ENCODE peak calls at places on chromosome 22, in six cellular contexts. S, T, I, M, J and R are unnamed samples. For H3K4me1, the result is how much of the 10 kb centered on the place peaks cover.

GRCh38 chr22:48784701-48785503 is 1042.8 kb downstream of the BRD1 start:
- DNase-seq in S (no peak), T (no peak), I (no peak), M (no peak), J (no peak), R (no peak)

GRCh38 chr22:28920757-28921584 is 37.6 kb downstream of the ZNRF3 start:
- DNase-seq in S (no peak), T (no peak), I (no peak), M (no peak), J (no peak), R (no peak)

GRCh38 chr22:44583854-44584253 is 85.8 kb upstream of the RTL6 start:
- DNase-seq in S (no peak), T (peak), I (peak), M (peak), J (peak), R (no peak)

GRCh38 chr22:20421507-20421874 is 16.1 kb downstream of the SCARF2 start:
- DNase-seq in S (no peak), T (no peak), I (no peak), M (peak), J (no peak), R (no peak)

GRCh38 chr22:23219787-23220484 is 39.6 kb downstream of the BCR start:
- DNase-seq in S (no peak), T (no peak), I (no peak), M (no peak), J (peak), R (no peak)

GRCh38 chr22:17143826-17144225 is 15.3 kb downstream of the HDHD5 start:
- DNase-seq in S (no peak), T (no peak), I (no peak), M (peak), J (peak), R (no peak)

GRCh38 chr22:39309881-39310714 is 9.3 kb downstream of the RPL3 start:
- DNase-seq in S (no peak), T (no peak), I (no peak), M (no peak), J (no peak), R (no peak)

GRCh38 chr22:33325232-33326004 is 267.2 kb upstream of the SYN3 start:
- DNase-seq in S (no peak), T (no peak), I (no peak), M (no peak), J (no peak), R (no peak)

GRCh38 chr22:25153961-25154685 is 45.5 kb upstream of the CRYBB3 start:
- DNase-seq in S (no peak), T (peak), I (peak), M (peak), J (no peak), R (peak)

GRCh38 chr22:27438271-27438980 is 363.1 kb downstream of the MN1 start:
- DNase-seq in S (no peak), T (peak), I (no peak), M (no peak), J (no peak), R (no peak)

GRCh38 chr22:25375683-25376082 is 156.2 kb downstream of the CRYBB2 start:
- DNase-seq in S (no peak), T (no peak), I (no peak), M (no peak), J (no peak), R (no peak)

GRCh38 chr22:17706451-17706900 is 67.8 kb downstream of the BID start:
- DNase-seq in S (no peak), T (no peak), I (no peak), M (no peak), J (no peak), R (no peak)

GRCh38 chr22:41638748-41639147 is 17.7 kb downstream of the XRCC6 start:
- DNase-seq in S (no peak), T (no peak), I (no peak), M (no peak), J (no peak), R (no peak)

GRCh38 chr22:27348634-27349033 is 452.9 kb downstream of the MN1 start:
- DNase-seq in S (no peak), T (no peak), I (no peak), M (no peak), J (no peak), R (no peak)

GRCh38 chr22:39689421-39689820 is 118.9 kb downstream of the CACNA1I start:
- DNase-seq in S (no peak), T (no peak), I (no peak), M (no peak), J (no peak), R (no peak)

GRCh38 chr22:32337015-32337414 is 20.7 kb upstream of the RFPL3 start:
- DNase-seq in S (no peak), T (no peak), I (no peak), M (no peak), J (no peak), R (no peak)

GRCh38 chr22:23033116-23033905 is 37.0 kb upstream of the GNAZ start:
- DNase-seq in S (no peak), T (no peak), I (no peak), M (no peak), J (no peak), R (no peak)

GRCh38 chr22:50303848-50304527 is 3.5 kb downstream of the PLXNB2 start:
- DNase-seq in S (no peak), T (no peak), I (no peak), M (no peak), J (no peak), R (peak)
- H3K4me1 ChIP-seq in S (under half), T (under half), I (half or more), M (half or more), J (half or more), R (under half)

GRCh38 chr22:37302617-37303555 is 20.6 kb downstream of the CYTH4 start:
- DNase-seq in S (no peak), T (no peak), I (no peak), M (no peak), J (no peak), R (no peak)
- H3K4me1 ChIP-seq in S (half or more), T (under half), I (under half), M (under half), J (half or more), R (under half)

GRCh38 chr22:46060292-46061123 is 83.5 kb upstream of the WNT7B start:
- DNase-seq in S (no peak), T (no peak), I (no peak), M (no peak), J (no peak), R (peak)
- H3K4me1 ChIP-seq in S (under half), T (half or more), I (half or more), M (half or more), J (half or more), R (under half)

DNA sequence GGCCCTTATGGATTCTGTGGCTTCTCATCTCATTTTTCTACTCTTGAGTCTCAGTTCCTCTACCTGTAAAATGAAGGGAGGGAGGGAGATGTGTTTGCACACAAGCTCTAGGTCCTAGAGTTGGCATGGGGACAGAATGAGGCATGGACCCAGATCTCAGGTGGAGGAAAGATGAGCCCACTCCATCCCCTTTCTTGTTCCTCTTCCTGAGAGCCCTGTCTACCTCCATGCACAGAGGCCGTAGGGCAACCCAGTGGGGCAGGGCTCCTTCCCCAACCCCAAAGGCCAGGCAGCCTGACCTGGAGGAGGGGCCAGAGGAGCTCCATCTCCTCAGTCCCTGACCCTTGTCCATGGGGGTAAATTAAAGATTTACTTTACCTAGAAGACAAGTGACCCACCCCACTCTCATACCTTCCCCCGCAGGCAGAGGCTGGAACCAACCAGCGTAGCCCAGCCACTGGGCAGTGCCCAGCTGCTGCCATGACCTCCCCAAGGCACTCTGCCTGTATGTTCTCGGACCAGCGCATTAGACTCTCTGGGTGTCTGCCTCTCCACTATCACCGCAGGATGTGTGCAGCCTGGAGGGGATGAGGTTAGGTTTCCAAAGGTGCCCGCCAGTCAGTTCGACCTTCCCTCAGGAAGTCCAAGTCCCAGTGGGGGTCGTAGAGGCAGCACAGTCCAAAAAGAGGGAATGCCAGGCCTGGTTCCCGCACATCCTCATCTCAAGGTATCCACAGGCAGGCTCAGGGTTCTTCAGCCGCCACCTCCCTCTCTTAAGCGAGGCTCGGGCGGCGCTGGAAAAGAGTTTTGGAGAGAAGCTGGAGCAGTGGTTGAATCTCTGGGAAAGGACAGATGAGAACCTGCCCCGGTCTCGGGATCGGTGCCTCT is 3.0 kb downstream of the SMTN start:
- DNase-seq in S (no peak), T (peak), I (no peak), M (no peak), J (peak), R (no peak)
- H3K4me1 ChIP-seq in S (under half), T (under half), I (half or more), M (half or more), J (half or more), R (under half)

DNA sequence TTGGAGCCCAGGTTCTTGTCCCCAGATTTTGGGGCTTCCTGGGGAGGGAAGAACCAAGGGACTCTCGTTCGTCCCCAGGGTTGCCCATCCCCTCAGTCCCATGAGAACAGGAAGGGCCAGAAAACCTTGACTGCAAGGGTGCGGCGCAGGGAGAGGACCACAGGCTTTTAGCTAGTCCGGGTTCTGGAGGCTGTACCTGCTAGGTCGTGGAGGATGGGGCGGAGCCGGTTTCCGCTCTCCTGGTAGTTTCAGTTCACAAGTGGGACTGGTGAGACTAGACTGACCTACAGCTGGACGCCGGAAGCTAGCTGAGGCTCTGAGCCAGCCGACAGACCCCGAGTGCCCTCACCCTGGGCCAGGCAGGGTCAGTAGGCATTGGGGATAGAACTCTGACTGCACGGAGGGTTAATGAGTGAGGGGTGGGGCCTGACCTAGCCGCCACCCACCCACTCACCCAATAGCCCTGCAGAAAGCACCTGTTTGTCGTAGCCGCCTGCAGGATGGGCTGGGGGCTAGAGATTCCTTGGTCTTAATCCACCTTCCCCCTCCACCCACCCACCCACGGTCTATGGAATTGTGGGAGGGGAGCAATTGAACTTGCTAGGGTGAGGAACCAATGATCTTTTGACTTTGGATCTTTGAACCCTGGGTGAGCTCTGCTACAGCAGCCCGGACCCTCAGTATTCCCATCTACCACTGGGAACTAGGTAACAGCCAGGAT is 1.5 kb downstream of the MAFF start:
- DNase-seq in S (peak), T (no peak), I (no peak), M (peak), J (peak), R (peak)
- H3K4me1 ChIP-seq in S (under half), T (under half), I (under half), M (under half), J (under half), R (under half)